ENCODE peak calls at places on chromosomes 11 and 22, in six cellular contexts. I is substantia nigra; M is astrocyte of the spinal cord; J is stimulated activated CD8-positive, alpha-beta memory T cell treated with anti-CD3 and anti-CD28 coated beads, Interleukin-2, amount 100 ng/mL, for 1 hour; W is AML-193; P is PC-9. S is an unnamed sample.

GRCh38 chr11:8207080-8208000 is 38.5 kb upstream of the RIC3 start:
- DNase-seq in W (no peak), P (no peak), J (no peak), I (no peak), M (no peak), S (no peak)

GRCh38 chr11:86719781-86720463 is 47.5 kb upstream of the ME3 start:
- DNase-seq in M (peak), W (no peak), J (no peak), P (peak), I (no peak), S (peak)

GRCh38 chr11:102886999-102887398 is 12.2 kb upstream of the MMP12 start:
- DNase-seq in I (no peak), J (no peak), M (no peak), W (no peak), P (no peak), S (no peak)

GRCh38 chr22:17845790-17846189 is 71.5 kb upstream of the BID start:
- DNase-seq in M (no peak), I (no peak), P (no peak), J (no peak), W (no peak), S (no peak)

GRCh38 chr11:13297917-13298356 is 20.3 kb downstream of the BMAL1 start:
- DNase-seq in I (no peak), P (no peak), M (no peak), J (no peak), W (peak), S (no peak)

GRCh38 chr11:1652026-1652425 is 22.5 kb downstream of the KRTAP5-5 start:
- DNase-seq in P (no peak), W (no peak), I (no peak), M (no peak), J (no peak), S (no peak)

GRCh38 chr11:95507794-95508193 is 276.8 kb upstream of the SESN3 start:
- DNase-seq in P (no peak), W (no peak), J (no peak), I (no peak), M (no peak), S (no peak)

GRCh38 chr11:119000906-119001305 is 3.0 kb downstream of the CENATAC start:
- DNase-seq in J (no peak), W (no peak), P (peak), M (no peak), I (no peak), S (peak)

S was measured in kidney tubule cell.